ENCODE peak calls at places on chromosomes 3 and 15, in four cellular contexts. B, O, Y and C are unnamed samples.

GRCh38 chr15:94840794-94841587 is 609.6 kb downstream of the MCTP2 start:
- DNase-seq in B (no peak), O (no peak), Y (peak; percentile 54), C (no peak)

GRCh38 chr15:38028869-38029268 is 94.4 kb downstream of the TMCO5A start:
- DNase-seq in O (no peak), Y (no peak), B (no peak), C (no peak)

GRCh38 chr3:154095832-154096421 is 25.3 kb upstream of the ARHGEF26 start:
- DNase-seq in O (no peak), Y (peak; percentile 38), B (no peak), C (no peak)

GRCh38 chr15:85581495-85581894 is 201.1 kb downstream of the AKAP13 start:
- DNase-seq in Y (no peak), O (no peak), B (no peak), C (no peak)

GRCh38 chr3:128404276-128405062 is 62.2 kb downstream of the DNAJB8 start:
- DNase-seq in B (no peak), O (no peak), Y (no peak), C (peak; percentile 56)

GRCh38 chr3:64008487-64008886 is 14.8 kb downstream of the PSMD6 start:
- DNase-seq in O (no peak), Y (no peak), B (no peak), C (no peak)

GRCh38 chr15:38512901-38513300 is 51.7 kb downstream of the RASGRP1 start:
- DNase-seq in Y (no peak), O (no peak), B (no peak), C (no peak)

GRCh38 chr3:23720885-23721284 is 84.9 kb upstream of the UBE2E1 start:
- DNase-seq in O (no peak), B (no peak), Y (no peak), C (no peak)

GRCh38 chr3:73625124-73625665 is 454 bp upstream of the PDZRN3 start:
- DNase-seq in B (no peak), Y (peak; percentile 68), O (no peak), C (no peak)

GRCh38 chr3:160924776-160925175 is 168.7 kb downstream of the PPM1L start:
- DNase-seq in Y (no peak), O (no peak), B (no peak), C (no peak)

GRCh38 chr3:160929595-160929994 is 173.6 kb downstream of the PPM1L start:
- DNase-seq in B (no peak), Y (peak; percentile 12), O (no peak), C (no peak)

GRCh38 chr3:160931474-160931873 is 173.7 kb downstream of the B3GALNT1 start:
- DNase-seq in O (no peak), Y (peak; percentile 57), B (no peak), C (no peak)

GRCh38 chr3:160927620-160928019 is 171.6 kb downstream of the PPM1L start:
- DNase-seq in B (no peak), Y (no peak), O (no peak), C (no peak)

DNA sequence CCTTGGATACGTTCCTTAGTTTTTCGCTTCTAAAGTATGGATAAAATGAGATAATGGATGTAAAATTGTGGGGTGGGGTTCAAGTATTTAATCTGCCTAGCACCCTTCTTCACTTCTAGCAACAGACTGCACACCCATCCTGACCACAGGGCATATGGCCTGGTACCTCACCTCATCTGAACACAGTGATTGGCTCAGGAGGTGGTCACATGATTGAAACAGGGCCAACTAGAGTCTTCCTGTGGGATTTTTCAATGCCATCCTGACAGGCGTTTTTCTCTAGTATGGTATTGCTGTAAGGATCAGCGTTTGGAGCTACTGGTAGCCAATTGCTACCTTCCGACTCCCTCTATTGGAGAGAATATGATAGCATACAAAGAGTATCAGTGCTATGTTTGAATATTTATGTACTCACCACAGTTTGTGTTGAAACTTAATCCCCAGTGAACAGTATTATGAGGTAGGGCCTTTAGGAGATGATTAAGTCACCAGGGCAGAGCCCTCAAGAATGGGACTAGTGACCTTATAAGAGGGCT is 172.2 kb downstream of the PPM1L start:
- DNase-seq in Y (no peak), O (no peak), B (no peak), C (no peak)
- TF ChIP-seq CTCF in Y (peak; percentile 3), O (peak; percentile 11), B (peak; percentile 66), C (peak; percentile 50)

DNA sequence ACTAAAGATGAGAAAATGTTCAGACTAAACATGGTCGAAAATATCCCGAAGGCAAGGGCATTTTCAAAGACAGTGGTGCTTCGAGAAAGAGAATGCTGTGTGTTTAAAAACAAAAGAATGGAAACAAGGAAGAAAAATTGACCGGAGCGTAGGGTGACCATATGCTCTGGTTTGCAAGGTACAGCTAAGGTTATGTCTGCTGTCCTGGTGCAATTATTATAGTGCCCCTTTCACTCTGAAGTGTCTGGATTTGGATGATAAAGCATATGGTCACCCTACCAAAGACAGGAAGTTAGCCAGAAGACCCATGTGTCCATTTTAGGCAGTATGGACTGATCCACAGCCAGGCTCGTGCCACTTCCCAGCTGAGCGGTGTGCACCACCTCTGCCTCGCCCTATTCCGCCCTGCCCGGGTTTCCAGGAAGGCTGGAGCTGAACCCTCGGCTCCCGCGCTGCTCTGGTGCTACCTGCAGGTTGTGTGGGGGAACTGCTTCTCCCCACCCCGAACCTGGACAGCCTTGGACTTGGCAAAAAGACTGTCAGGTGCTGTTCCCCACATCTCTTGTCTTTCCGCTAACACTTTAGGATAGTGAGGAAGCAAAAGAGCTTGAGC is 25.2 kb downstream of the GOLGA6D start:
- DNase-seq in O (no peak), Y (no peak), B (peak; percentile 12), C (peak; percentile 42)
- TF ChIP-seq CTCF in O (no peak), Y (peak; percentile 29), B (peak; percentile 87), C (peak; percentile 39)

DNA sequence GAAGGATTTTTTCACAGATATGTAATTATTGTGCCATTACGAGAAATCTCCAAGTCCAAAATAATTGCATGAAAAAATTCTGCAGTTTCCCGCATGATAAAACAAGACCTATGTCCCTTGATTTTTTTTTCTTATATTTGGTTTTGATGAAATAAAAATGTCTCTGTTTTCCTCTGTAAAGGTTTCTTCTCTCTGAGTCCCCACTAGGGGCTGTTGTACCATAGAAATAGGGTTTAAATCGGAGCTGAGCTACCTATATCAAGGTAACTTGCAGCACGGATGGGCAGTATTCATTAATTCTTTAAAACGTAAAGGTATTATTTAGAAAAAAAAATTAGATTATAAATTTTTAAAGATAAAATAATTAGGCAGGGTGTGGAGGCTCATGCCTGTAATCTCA is 66.6 kb upstream of the IGF1R start:
- DNase-seq in B (no peak), O (no peak), Y (no peak), C (no peak)
- TF ChIP-seq CTCF in B (peak; percentile 59), O (no peak), Y (no peak), C (no peak)

DNA sequence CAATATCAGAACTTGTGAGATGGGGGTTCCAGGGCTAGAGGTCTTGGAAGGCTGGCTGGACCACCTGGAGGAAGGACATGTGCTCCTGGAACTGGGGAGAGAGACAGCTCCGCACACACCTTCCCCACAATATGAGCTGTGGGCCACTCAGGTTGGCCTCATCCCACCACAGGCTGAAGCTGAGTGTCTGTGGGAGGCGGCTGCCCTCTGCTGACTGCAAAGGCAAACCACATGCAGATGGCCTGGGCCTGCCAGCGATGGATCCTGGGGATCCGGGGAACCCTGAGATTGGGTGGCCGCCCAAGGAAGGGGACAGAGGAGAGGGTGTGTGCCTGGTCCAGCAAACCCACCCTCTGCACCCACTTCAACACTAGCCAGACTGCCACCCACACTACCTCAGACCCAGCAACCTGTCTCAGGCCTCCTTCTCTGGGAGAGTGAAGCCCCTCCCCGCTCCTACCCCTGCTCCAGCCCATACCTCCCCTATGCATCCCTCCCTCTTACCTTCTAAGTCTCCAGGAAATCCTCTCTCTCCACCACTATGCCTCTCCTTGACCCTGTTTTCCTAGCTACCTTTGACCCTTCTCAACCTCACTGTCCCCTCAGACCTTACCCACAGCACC is 44.8 kb downstream of the CYP11A1 start:
- DNase-seq in B (peak; percentile 50), Y (peak; percentile 58), O (peak; percentile 51), C (no peak)
- TF ChIP-seq CTCF in B (peak; percentile 95), Y (peak; percentile 92), O (peak; percentile 81), C (peak; percentile 96)

DNA sequence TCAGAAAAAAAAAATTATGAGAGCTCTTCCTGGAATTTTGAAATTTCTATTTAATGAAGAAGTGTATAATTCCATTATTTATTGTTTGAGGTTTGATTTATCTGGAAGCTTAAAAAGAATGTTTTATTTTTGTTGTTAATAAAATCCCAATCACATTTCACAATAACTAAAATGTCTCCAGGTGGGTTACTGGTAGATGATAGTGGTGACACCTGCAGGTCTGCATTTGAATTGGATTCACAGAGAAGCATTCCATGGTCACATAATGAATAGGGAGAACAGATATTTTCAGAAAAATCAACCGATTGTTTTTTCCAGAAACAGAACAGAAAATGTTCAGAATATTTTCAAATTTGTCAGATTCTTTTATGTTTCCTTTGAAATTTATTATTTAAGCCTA is 48.3 kb downstream of the ASB7 start:
- DNase-seq in Y (no peak), B (no peak), O (no peak), C (no peak)
- TF ChIP-seq CTCF in Y (no peak), B (no peak), O (no peak), C (peak; percentile 5)

GRCh38 chr15:75832114-75832513 is 11.1 kb upstream of the UBE2Q2 start:
- DNase-seq in O (no peak), Y (no peak), B (no peak), C (no peak)
- TF ChIP-seq CTCF in O (no peak), Y (no peak), B (no peak), C (no peak)